ENCODE peak calls at places on chromosomes 11 and 22, in five cellular contexts. One of them, this sample, is unnamed.

GRCh38 chr11:2210366-2211112 is 38.9 kb upstream of the TH start:
- DNase-seq in tibial artery: peak; percentile 12
- DNase-seq in heart right ventricle: peak; percentile 6
- DNase-seq in right lobe of liver: peak; percentile 42
- DNase-seq in uterus: peak; percentile 13
- DNase-seq in this sample: peak; percentile 53

GRCh38 chr11:20137637-20138036 is 22.6 kb downstream of the DBX1 start:
- DNase-seq in tibial artery: no peak
- DNase-seq in heart right ventricle: no peak
- DNase-seq in right lobe of liver: no peak
- DNase-seq in uterus: no peak
- DNase-seq in this sample: no peak

GRCh38 chr11:93623179-93623578 is 38.3 kb upstream of the CEP295 start:
- DNase-seq in tibial artery: no peak
- DNase-seq in heart right ventricle: no peak
- DNase-seq in right lobe of liver: no peak
- DNase-seq in uterus: no peak
- DNase-seq in this sample: no peak

GRCh38 chr22:42353883-42354727 is 78.1 kb downstream of the NFAM1 start:
- DNase-seq in tibial artery: no peak
- DNase-seq in heart right ventricle: no peak
- DNase-seq in right lobe of liver: no peak
- DNase-seq in uterus: no peak
- DNase-seq in this sample: no peak

GRCh38 chr22:49111085-49111484 is 716.6 kb downstream of the BRD1 start:
- DNase-seq in tibial artery: no peak
- DNase-seq in heart right ventricle: no peak
- DNase-seq in right lobe of liver: no peak
- DNase-seq in uterus: no peak
- DNase-seq in this sample: no peak

GRCh38 chr11:83042966-83043711 is 28.6 kb downstream of the RAB30 start:
- DNase-seq in tibial artery: no peak
- DNase-seq in heart right ventricle: no peak
- DNase-seq in right lobe of liver: no peak
- DNase-seq in uterus: no peak
- DNase-seq in this sample: no peak

GRCh38 chr22:17098379-17098819 is 13.6 kb downstream of the IL17RA start:
- DNase-seq in tibial artery: peak; percentile 48
- DNase-seq in heart right ventricle: no peak
- DNase-seq in right lobe of liver: no peak
- DNase-seq in uterus: no peak
- DNase-seq in this sample: peak; percentile 64

GRCh38 chr11:57792060-57792541 is 30.5 kb downstream of the CTNND1 start:
- DNase-seq in tibial artery: peak; percentile 85
- DNase-seq in heart right ventricle: peak; percentile 67
- DNase-seq in right lobe of liver: peak; percentile 63
- DNase-seq in uterus: no peak
- DNase-seq in this sample: peak; percentile 93

GRCh38 chr11:2237457-2238238 is 32.7 kb downstream of the ASCL2 start:
- DNase-seq in tibial artery: no peak
- DNase-seq in heart right ventricle: no peak
- DNase-seq in right lobe of liver: no peak
- DNase-seq in uterus: no peak
- DNase-seq in this sample: no peak

GRCh38 chr11:45056529-45056928 is 89.9 kb upstream of the PRDM11 start:
- DNase-seq in tibial artery: no peak
- DNase-seq in heart right ventricle: no peak
- DNase-seq in right lobe of liver: no peak
- DNase-seq in uterus: no peak
- DNase-seq in this sample: no peak

GRCh38 chr11:112644410-112645131 is 316.6 kb upstream of the NCAM1 start:
- DNase-seq in tibial artery: no peak
- DNase-seq in heart right ventricle: no peak
- DNase-seq in right lobe of liver: no peak
- DNase-seq in uterus: no peak
- DNase-seq in this sample: no peak

GRCh38 chr22:47568700-47569099 is 806.2 kb downstream of the TBC1D22A start:
- DNase-seq in tibial artery: no peak
- DNase-seq in heart right ventricle: no peak
- DNase-seq in right lobe of liver: no peak
- DNase-seq in uterus: no peak
- DNase-seq in this sample: no peak

GRCh38 chr11:266676-267439 is 11.3 kb upstream of the NLRP6 start:
- DNase-seq in tibial artery: peak; percentile 42
- DNase-seq in heart right ventricle: no peak
- DNase-seq in right lobe of liver: no peak
- DNase-seq in uterus: no peak
- DNase-seq in this sample: no peak

GRCh38 chr11:48109046-48109666 is 107.5 kb upstream of the OR4B1 start:
- DNase-seq in tibial artery: no peak
- DNase-seq in heart right ventricle: no peak
- DNase-seq in right lobe of liver: peak; percentile 23
- DNase-seq in uterus: no peak
- DNase-seq in this sample: no peak

GRCh38 chr11:118980191-118980881 is 8.8 kb downstream of the FOXR1 start:
- DNase-seq in tibial artery: peak; percentile 62
- DNase-seq in heart right ventricle: peak; percentile 42
- DNase-seq in right lobe of liver: no peak
- DNase-seq in uterus: no peak
- DNase-seq in this sample: peak; percentile 65

GRCh38 chr22:42269407-42270177 is 861 bp downstream of the TCF20 start:
- DNase-seq in tibial artery: peak; percentile 37
- DNase-seq in heart right ventricle: peak; percentile 51
- DNase-seq in right lobe of liver: peak; percentile 83
- DNase-seq in uterus: peak; percentile 40
- DNase-seq in this sample: peak; percentile 88

GRCh38 chr11:61042961-61043540 is 59.2 kb upstream of the CD5 start:
- DNase-seq in tibial artery: no peak
- DNase-seq in heart right ventricle: no peak
- DNase-seq in right lobe of liver: no peak
- DNase-seq in uterus: no peak
- DNase-seq in this sample: no peak

GRCh38 chr22:45094826-45095225 is 68.9 kb upstream of the NUP50 start:
- DNase-seq in tibial artery: no peak
- DNase-seq in heart right ventricle: no peak
- DNase-seq in right lobe of liver: no peak
- DNase-seq in uterus: no peak
- DNase-seq in this sample: no peak

GRCh38 chr11:132405728-132406127 is 1035.3 kb downstream of the NTM start:
- DNase-seq in tibial artery: no peak
- DNase-seq in heart right ventricle: no peak
- DNase-seq in right lobe of liver: no peak
- DNase-seq in uterus: no peak
- DNase-seq in this sample: no peak

GRCh38 chr22:25942126-25942988 is 200.4 kb downstream of the MYO18B start:
- DNase-seq in tibial artery: no peak
- DNase-seq in heart right ventricle: no peak
- DNase-seq in right lobe of liver: no peak
- DNase-seq in uterus: no peak
- DNase-seq in this sample: no peak

GRCh38 chr11:63502252-63502820 is 3.5 kb upstream of the LGALS12 start:
- DNase-seq in tibial artery: no peak
- DNase-seq in heart right ventricle: no peak
- DNase-seq in right lobe of liver: no peak
- DNase-seq in uterus: no peak
- DNase-seq in this sample: no peak

GRCh38 chr11:7844521-7844920 is 47.8 kb upstream of the OR5P2 start:
- DNase-seq in tibial artery: no peak
- DNase-seq in heart right ventricle: no peak
- DNase-seq in right lobe of liver: no peak
- DNase-seq in uterus: no peak
- DNase-seq in this sample: no peak

GRCh38 chr11:70067591-70068341 is 10.4 kb upstream of the ANO1 start:
- DNase-seq in tibial artery: no peak
- DNase-seq in heart right ventricle: no peak
- DNase-seq in right lobe of liver: peak; percentile 39
- DNase-seq in uterus: no peak
- DNase-seq in this sample: no peak

GRCh38 chr22:50456466-50457234 is 18.2 kb downstream of the SBF1 start:
- DNase-seq in tibial artery: no peak
- DNase-seq in heart right ventricle: no peak
- DNase-seq in right lobe of liver: no peak
- DNase-seq in uterus: no peak
- DNase-seq in this sample: no peak

GRCh38 chr11:2575611-2576051 is 124.2 kb downstream of the KCNQ1OT1 start:
- DNase-seq in tibial artery: peak; percentile 11
- DNase-seq in heart right ventricle: peak; percentile 2
- DNase-seq in right lobe of liver: peak; percentile 28
- DNase-seq in uterus: no peak
- DNase-seq in this sample: peak; percentile 39

GRCh38 chr22:37953437-37954179 is at the start of the genes C22orf23 and POLR2F:
- DNase-seq in tibial artery: peak; percentile 96
- DNase-seq in heart right ventricle: peak; percentile 97
- DNase-seq in right lobe of liver: peak; percentile 96
- DNase-seq in uterus: peak; percentile 95
- DNase-seq in this sample: peak; percentile 98

GRCh38 chr11:64251986-64252837 is 882 bp downstream of the PLCB3 start:
- DNase-seq in tibial artery: no peak
- DNase-seq in heart right ventricle: peak; percentile 63
- DNase-seq in right lobe of liver: no peak
- DNase-seq in uterus: peak; percentile 58
- DNase-seq in this sample: peak; percentile 85

GRCh38 chr11:8233691-8234424 is 29.8 kb downstream of the LMO1 start:
- DNase-seq in tibial artery: no peak
- DNase-seq in heart right ventricle: peak; percentile 25
- DNase-seq in right lobe of liver: no peak
- DNase-seq in uterus: no peak
- DNase-seq in this sample: no peak

GRCh38 chr11:2380807-2381350 is 3.8 kb downstream of the CD81 start:
- DNase-seq in tibial artery: peak; percentile 84
- DNase-seq in heart right ventricle: peak; percentile 74
- DNase-seq in right lobe of liver: peak; percentile 83
- DNase-seq in uterus: peak; percentile 61
- DNase-seq in this sample: peak; percentile 93

GRCh38 chr11:85718991-85719807 is 33.2 kb upstream of the CCDC89 start:
- DNase-seq in tibial artery: peak; percentile 26
- DNase-seq in heart right ventricle: peak; percentile 20
- DNase-seq in right lobe of liver: no peak
- DNase-seq in uterus: no peak
- DNase-seq in this sample: no peak

GRCh38 chr22:42785706-42786499 is 65.2 kb upstream of the A4GALT start:
- DNase-seq in tibial artery: no peak
- DNase-seq in heart right ventricle: no peak
- DNase-seq in right lobe of liver: no peak
- DNase-seq in uterus: no peak
- DNase-seq in this sample: no peak

GRCh38 chr11:59560290-59560701 is 49.0 kb downstream of the OR4D9 start:
- DNase-seq in tibial artery: peak; percentile 57
- DNase-seq in heart right ventricle: no peak
- DNase-seq in right lobe of liver: no peak
- DNase-seq in uterus: peak; percentile 60
- DNase-seq in this sample: no peak

DNA sequence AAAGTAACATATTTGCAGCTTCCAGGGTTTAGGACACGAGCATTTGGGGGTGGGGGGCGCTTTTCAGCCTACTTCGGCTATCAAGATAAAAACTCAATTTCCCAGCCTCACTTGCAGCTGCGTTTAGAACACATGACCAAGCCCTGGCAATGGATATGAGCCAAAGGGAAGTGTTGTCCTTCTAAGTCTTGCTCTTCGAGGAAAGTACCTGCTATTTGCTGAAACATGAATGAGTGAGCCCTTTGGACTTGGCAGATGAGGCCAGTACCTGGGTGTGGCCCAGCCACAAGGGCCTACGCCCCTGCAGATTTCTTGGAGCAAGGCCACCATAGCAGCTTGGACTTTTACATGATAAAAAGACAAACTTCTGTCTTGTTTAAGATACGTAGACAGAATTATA is 60.2 kb upstream of the SORL1 start:
- DNase-seq in tibial artery: no peak
- DNase-seq in heart right ventricle: no peak
- DNase-seq in right lobe of liver: no peak
- DNase-seq in uterus: no peak
- DNase-seq in this sample: no peak
- H3K4me1 ChIP-seq in tibial artery: no peaks in the 10 kb centered on the region
- H3K4me1 ChIP-seq in heart right ventricle: no peaks in the 10 kb centered on the region
- H3K4me1 ChIP-seq in right lobe of liver: no peaks in the 10 kb centered on the region
- H3K4me1 ChIP-seq in uterus: no peaks in the 10 kb centered on the region
- H3K4me1 ChIP-seq in this sample: no peaks in the 10 kb centered on the region

GRCh38 chr22:23803001-23803819 is 16.4 kb downstream of the SMARCB1 start:
- DNase-seq in tibial artery: no peak
- DNase-seq in heart right ventricle: no peak
- DNase-seq in right lobe of liver: peak; percentile 82
- DNase-seq in uterus: no peak
- DNase-seq in this sample: no peak
- H3K36me3 ChIP-seq in tibial artery: peaks cover 76% of the 10 kb centered on the region
- H3K36me3 ChIP-seq in heart right ventricle: peaks cover 9% of the 10 kb centered on the region
- H3K36me3 ChIP-seq in right lobe of liver: peaks cover 27% of the 10 kb centered on the region
- H3K36me3 ChIP-seq in uterus: no peaks in the 10 kb centered on the region
- H3K36me3 ChIP-seq in this sample: peaks cover 87% of the 10 kb centered on the region

GRCh38 chr11:109696191-109696897 is 274.4 kb downstream of the C11orf87 start:
- DNase-seq in tibial artery: no peak
- DNase-seq in heart right ventricle: no peak
- DNase-seq in right lobe of liver: no peak
- DNase-seq in uterus: no peak
- DNase-seq in this sample: no peak

GRCh38 chr11:109698237-109698636 is 276.2 kb downstream of the C11orf87 start:
- DNase-seq in tibial artery: no peak
- DNase-seq in heart right ventricle: no peak
- DNase-seq in right lobe of liver: no peak
- DNase-seq in uterus: no peak
- DNase-seq in this sample: no peak

GRCh38 chr11:109695696-109696095 is 273.7 kb downstream of the C11orf87 start:
- DNase-seq in tibial artery: no peak
- DNase-seq in heart right ventricle: no peak
- DNase-seq in right lobe of liver: no peak
- DNase-seq in uterus: no peak
- DNase-seq in this sample: no peak

DNA sequence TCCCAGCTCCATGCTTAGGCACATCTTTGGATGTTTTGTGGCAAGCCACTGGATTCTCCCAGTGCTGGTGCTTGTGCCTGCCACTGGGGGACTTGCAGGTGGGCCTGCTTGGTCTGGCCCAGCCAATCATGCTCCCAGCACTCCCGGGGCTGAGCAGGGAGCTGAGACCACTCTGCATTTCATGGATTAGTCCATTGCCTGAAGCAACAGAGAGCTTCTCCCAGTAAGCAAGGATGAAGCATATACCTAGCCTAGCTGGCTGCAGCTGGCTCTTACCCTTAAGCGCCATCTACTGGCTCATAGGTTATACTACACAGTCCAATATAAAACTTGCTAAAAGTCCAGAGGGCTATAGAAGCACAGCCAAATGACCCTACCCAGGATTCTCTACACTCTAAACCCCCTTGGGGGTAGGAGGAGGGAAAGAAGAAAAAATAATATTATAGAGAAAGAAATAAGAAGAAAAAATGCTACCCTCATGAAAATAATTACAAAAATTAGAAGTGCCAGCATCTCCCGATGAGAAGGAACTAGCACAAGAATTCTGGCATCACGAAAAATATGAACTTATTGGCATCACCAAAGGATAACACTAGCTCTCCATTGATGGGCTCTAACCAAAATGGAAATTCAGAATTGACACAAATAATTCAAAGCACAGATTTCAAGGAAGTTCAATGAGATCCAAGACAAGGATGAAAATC is 275.3 kb downstream of the C11orf87 start:
- DNase-seq in tibial artery: no peak
- DNase-seq in heart right ventricle: no peak
- DNase-seq in right lobe of liver: no peak
- DNase-seq in uterus: no peak
- DNase-seq in this sample: peak; percentile 57
- TF ChIP-seq CTCF in tibial artery: no peak
- TF ChIP-seq CTCF in heart right ventricle: peak; percentile 50
- TF ChIP-seq CTCF in right lobe of liver: peak; percentile 44
- TF ChIP-seq CTCF in uterus: no peak
- TF ChIP-seq CTCF in this sample: peak; percentile 68

GRCh38 chr22:24485170-24485569 is 10.0 kb upstream of the UPB1 start:
- DNase-seq in tibial artery: no peak
- DNase-seq in heart right ventricle: no peak
- DNase-seq in right lobe of liver: peak; percentile 23
- DNase-seq in uterus: no peak
- DNase-seq in this sample: no peak
- H3K4me1 ChIP-seq in tibial artery: no peaks in the 10 kb centered on the region
- H3K4me1 ChIP-seq in heart right ventricle: peaks cover 4% of the 10 kb centered on the region
- H3K4me1 ChIP-seq in right lobe of liver: peaks cover 85% of the 10 kb centered on the region
- H3K4me1 ChIP-seq in uterus: no peaks in the 10 kb centered on the region
- H3K4me1 ChIP-seq in this sample: peaks cover 19% of the 10 kb centered on the region

This sample was measured in upper lobe of right lung.